ENCODE peak calls at places on chromosomes 5 and 9, in nine cellular contexts. L is dorsolateral prefrontal cortex; A is breast epithelium; Z is A549; E is prostate gland; K is fibroblast of lung; C is PC-3; F is CD8-positive, alpha-beta T cell; W is psoas muscle. D is an unnamed sample.
A peak's percentile ranks its signal among the peaks of the same experiment; 100 is the strongest.

GRCh38 chr5:172891716-172892421 is 57.8 kb downstream of the ERGIC1 start:
- DNase-seq in L (no peak), A (peak; percentile 56), Z (no peak), E (no peak), K (no peak), C (no peak), F (no peak), W (peak; percentile 72), D (no peak)

GRCh38 chr9:129236441-129237145 is 58.5 kb upstream of the IER5L start:
- DNase-seq in L (no peak), A (no peak), Z (no peak), E (no peak), K (no peak), C (no peak), F (no peak), W (peak; percentile 4), D (no peak)

GRCh38 chr5:170268884-170269283 is 28.7 kb downstream of the LCP2 start:
- DNase-seq in L (no peak), A (no peak), Z (no peak), E (no peak), K (no peak), C (no peak), F (no peak), W (no peak), D (no peak)

GRCh38 chr9:278651-279050 is 64.0 kb downstream of the DOCK8 start:
- DNase-seq in L (no peak), A (no peak), Z (no peak), E (no peak), K (no peak), C (no peak), F (no peak), W (no peak), D (no peak)

GRCh38 chr9:12697719-12698118 is 4.5 kb downstream of the TYRP1 start:
- DNase-seq in L (no peak), A (no peak), Z (no peak), E (no peak), K (peak; percentile 35), C (no peak), F (no peak), W (no peak), D (no peak)

GRCh38 chr5:170287532-170287931 is 10.0 kb downstream of the LCP2 start:
- DNase-seq in L (no peak), A (no peak), Z (no peak), E (no peak), K (no peak), C (no peak), F (no peak), W (peak; percentile 55), D (no peak)

GRCh38 chr5:149362541-149362940 is 4.7 kb downstream of the PCYOX1L start:
- DNase-seq in L (no peak), A (no peak), Z (no peak), E (no peak), K (no peak), C (no peak), F (no peak), W (no peak), D (no peak)

GRCh38 chr5:1110930-1111726 is 735 bp downstream of the SLC12A7 start:
- DNase-seq in L (no peak), A (no peak), Z (peak; percentile 66), E (no peak), K (no peak), C (peak; percentile 12), F (no peak), W (peak; percentile 68), D (no peak)

GRCh38 chr5:32928761-32929160 is 217.6 kb downstream of the NPR3 start:
- DNase-seq in L (no peak), A (no peak), Z (no peak), E (no peak), K (peak; percentile 40), C (no peak), F (no peak), W (no peak), D (peak; percentile 40)

GRCh38 chr5:179154991-179155955 is 95.1 kb downstream of the ZNF354C start:
- DNase-seq in L (no peak), A (no peak), Z (no peak), E (no peak), K (no peak), C (no peak), F (no peak), W (no peak), D (no peak)

GRCh38 chr9:110029815-110030480 is 178.0 kb downstream of the C9orf152 start:
- DNase-seq in L (no peak), A (no peak), Z (no peak), E (no peak), K (no peak), C (no peak), F (no peak), W (no peak), D (no peak)
- TF ChIP-seq CTCF in L (no peak), A (no peak), Z (no peak), E (no peak), K (no peak), C (no peak), F (no peak), W (no peak), D (no peak)

DNA sequence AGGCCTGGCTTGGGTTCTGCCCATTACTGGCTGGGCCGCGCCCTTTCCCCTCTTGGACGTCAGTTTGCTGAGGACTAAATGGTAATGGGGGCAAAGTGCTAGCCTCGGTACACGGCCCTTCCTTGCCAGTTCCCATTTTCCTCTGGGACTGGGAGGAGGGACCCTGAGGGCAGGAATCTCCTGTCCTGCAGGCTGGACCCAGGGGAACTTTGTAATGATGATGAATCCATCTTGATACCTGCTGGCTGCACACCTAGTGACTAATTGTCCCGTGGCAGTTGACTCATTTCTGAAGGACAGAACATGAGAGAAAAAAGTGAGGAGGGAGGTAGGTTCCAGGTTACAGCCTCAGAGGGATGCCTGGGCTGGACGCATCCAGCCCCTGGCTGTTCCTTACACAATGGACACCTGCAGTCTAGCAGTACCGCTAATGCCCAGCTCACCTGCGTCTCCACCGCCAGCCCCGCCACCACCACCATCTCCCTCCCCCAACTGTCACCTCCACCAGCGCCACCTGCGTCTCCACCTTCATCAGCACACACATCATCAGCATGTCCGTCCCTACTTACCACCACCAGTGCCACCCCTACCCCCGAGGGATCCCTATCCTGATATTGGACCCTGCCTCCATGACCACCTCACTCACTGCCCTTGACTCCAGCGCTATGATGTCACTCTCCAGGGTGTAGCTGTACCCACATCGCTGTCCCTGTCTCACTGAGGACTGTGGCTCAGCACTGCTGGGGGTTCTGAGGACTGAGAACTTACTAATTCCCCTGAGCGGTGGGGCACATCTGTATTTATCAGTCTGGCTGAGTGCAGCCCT is 4.3 kb downstream of the CDHR2 start:
- DNase-seq in L (no peak), A (no peak), Z (no peak), E (no peak), K (no peak), C (peak; percentile 95), F (no peak), W (no peak), D (no peak)
- H3K27ac ChIP-seq in L (peak overlapping the region; percentile 4), A (no peak overlapping the region), Z (peak overlapping the region; percentile 51), E (no peak overlapping the region), K (no peak overlapping the region), C (peak overlapping the region; percentile 85), F (no peak overlapping the region), W (no peak overlapping the region), D (no peak overlapping the region)

GRCh38 chr9:74284596-74284995 is 212.5 kb upstream of the RORB start:
- DNase-seq in L (no peak), A (no peak), Z (no peak), E (no peak), K (peak; percentile 2), C (no peak), F (no peak), W (no peak), D (no peak)

GRCh38 chr9:74285075-74285474 is 212.1 kb upstream of the RORB start:
- DNase-seq in L (no peak), A (no peak), Z (no peak), E (no peak), K (peak; percentile 38), C (no peak), F (no peak), W (no peak), D (no peak)

GRCh38 chr9:74277532-74277931 is 219.6 kb upstream of the RORB start:
- DNase-seq in L (no peak), A (no peak), Z (no peak), E (no peak), K (no peak), C (no peak), F (no peak), W (no peak), D (no peak)

GRCh38 chr9:74282526-74283253 is 214.4 kb upstream of the RORB start:
- DNase-seq in L (no peak), A (no peak), Z (no peak), E (no peak), K (no peak), C (no peak), F (no peak), W (no peak), D (no peak)

GRCh38 chr9:74281674-74282073 is 215.5 kb upstream of the RORB start:
- DNase-seq in L (no peak), A (no peak), Z (no peak), E (no peak), K (no peak), C (peak; percentile 1), F (no peak), W (no peak), D (no peak)
- TF ChIP-seq CTCF in L (no peak), A (no peak), Z (no peak), E (no peak), K (no peak), C (no peak), F (no peak), W (no peak), D (peak; percentile 28)

DNA sequence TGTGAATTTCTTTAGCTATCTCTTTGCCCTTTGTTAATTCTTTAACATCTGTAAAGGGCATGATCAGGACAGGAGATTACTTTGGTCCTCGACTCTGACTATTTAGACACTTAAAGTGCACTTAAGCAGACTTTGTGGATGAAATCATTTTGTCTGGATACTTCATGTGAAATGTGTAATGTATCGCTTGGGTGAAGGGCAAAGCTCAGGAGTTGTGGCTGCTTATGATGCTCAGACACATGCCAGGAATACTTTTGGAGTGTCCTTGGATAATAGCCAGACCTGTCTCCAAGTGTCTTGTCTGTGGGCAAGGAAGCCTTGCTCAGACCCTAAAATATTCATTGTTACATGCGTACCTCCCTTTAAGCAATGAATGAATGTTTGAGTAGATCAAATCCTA is 87.8 kb downstream of the RAI14 start:
- DNase-seq in L (no peak), A (no peak), Z (no peak), E (no peak), K (peak; percentile 98), C (no peak), F (no peak), W (no peak), D (peak; percentile 97)
- H3K27ac ChIP-seq in L (no peak overlapping the region), A (no peak overlapping the region), Z (peak overlapping the region; percentile 76), E (no peak overlapping the region), K (peak overlapping the region; percentile 53), C (no peak overlapping the region), F (no peak overlapping the region), W (no peak overlapping the region), D (peak overlapping the region; percentile 92)

D was measured in brain microvascular endothelial cell.